ENCODE peak calls at places on chromosomes 11 and 22, in six cellular contexts. T is OCI-LY7, R is fibroblast of mammary gland, I is suprapubic skin, U is right atrium auricular region, X is endothelial cell of umbilical vein. Q is an unnamed sample.
A peak's percentile ranks its signal among the peaks of the same experiment; 100 is the strongest.

GRCh38 chr11:14542384-14542783 is 22.2 kb upstream of the PSMA1 start:
- DNase-seq in T (no peak), R (no peak), I (no peak), U (no peak), X (peak; percentile 37), Q (no peak)

GRCh38 chr22:31790240-31790639 is 36.4 kb downstream of the DEPDC5 start:
- DNase-seq in X (no peak), I (no peak), U (no peak), R (no peak), T (peak; percentile 83), Q (no peak)

GRCh38 chr22:26529345-26529744 is 17.1 kb upstream of the TFIP11 start:
- DNase-seq in T (no peak), I (no peak), R (peak; percentile 62), X (no peak), U (no peak), Q (no peak)

GRCh38 chr11:128469220-128469619 is 118.1 kb downstream of the ETS1 start:
- DNase-seq in I (no peak), T (peak; percentile 97), X (no peak), U (no peak), R (no peak), Q (no peak)

GRCh38 chr11:108967571-108967970 is 302.7 kb downstream of the DDX10 start:
- DNase-seq in R (no peak), I (no peak), X (no peak), T (no peak), U (no peak), Q (no peak)

GRCh38 chr11:111870887-111871692 is at the start of gene ALG9:
- DNase-seq in U (peak; percentile 76), I (peak; percentile 86), X (peak; percentile 87), R (peak; percentile 82), T (peak; percentile 79), Q (peak; percentile 90)

GRCh38 chr11:122422707-122423106 is 232.8 kb upstream of the UBASH3B start:
- DNase-seq in X (no peak), I (no peak), R (peak; percentile 63), U (no peak), T (no peak), Q (no peak)

GRCh38 chr22:17381237-17381913 is 12.1 kb downstream of the CECR2 start:
- DNase-seq in U (no peak), T (no peak), R (no peak), I (no peak), X (no peak), Q (no peak)

GRCh38 chr11:67372993-67373915 is at the start of gene CLCF1:
- DNase-seq in R (peak; percentile 85), I (no peak), U (no peak), T (peak; percentile 60), X (no peak), Q (peak; percentile 89)

GRCh38 chr22:30262917-30263741 is 3.5 kb downstream of the OSM start:
- DNase-seq in R (peak; percentile 53), I (peak; percentile 87), T (peak; percentile 80), X (peak; percentile 57), U (peak; percentile 70), Q (peak; percentile 92)

GRCh38 chr11:28133146-28133545 is 25.0 kb downstream of the METTL15 start:
- DNase-seq in U (no peak), R (peak; percentile 36), X (no peak), T (no peak), I (no peak), Q (no peak)

GRCh38 chr11:127268956-127269355 is 268.4 kb upstream of the KIRREL3 start:
- DNase-seq in U (no peak), I (no peak), R (no peak), X (no peak), T (no peak), Q (no peak)

GRCh38 chr11:125224391-125225015 is 60.0 kb downstream of the PKNOX2 start:
- DNase-seq in R (peak; percentile 17), T (no peak), I (no peak), X (peak; percentile 45), U (peak; percentile 73), Q (no peak)

GRCh38 chr11:66068923-66069714 is 953 bp upstream of the PACS1 start:
- DNase-seq in U (peak; percentile 68), X (peak; percentile 63), I (no peak), T (peak; percentile 68), R (peak; percentile 64), Q (peak; percentile 86)

GRCh38 chr22:43222281-43222680 is 35.3 kb upstream of the TTLL12 start:
- DNase-seq in X (no peak), U (no peak), T (no peak), I (no peak), R (no peak), Q (no peak)

GRCh38 chr11:110249066-110249465 is 47.3 kb downstream of the RDX start:
- DNase-seq in U (no peak), T (no peak), X (no peak), R (peak; percentile 7), I (no peak), Q (no peak)

GRCh38 chr11:121082670-121083069 is 18.4 kb upstream of the TECTA start:
- DNase-seq in T (no peak), R (no peak), U (no peak), I (no peak), X (peak; percentile 17), Q (no peak)

GRCh38 chr11:131486937-131487336 is 116.5 kb downstream of the NTM start:
- DNase-seq in R (no peak), U (no peak), X (no peak), T (no peak), I (no peak), Q (no peak)

GRCh38 chr11:70432065-70432464 is 33.7 kb downstream of the CTTN start:
- DNase-seq in I (no peak), T (no peak), U (no peak), R (no peak), X (no peak), Q (no peak)

GRCh38 chr22:19343470-19343869 is 52.0 kb upstream of the CLTCL1 start:
- DNase-seq in I (no peak), X (no peak), T (no peak), R (no peak), U (no peak), Q (no peak)

GRCh38 chr22:19877626-19878339 is 23.1 kb upstream of the GNB1L start:
- DNase-seq in I (peak; percentile 64), R (peak; percentile 26), T (no peak), U (no peak), X (no peak), Q (no peak)

GRCh38 chr11:96162816-96163499 is 180.0 kb downstream of the MAML2 start:
- DNase-seq in U (no peak), R (peak; percentile 98), T (no peak), I (no peak), X (peak; percentile 93), Q (no peak)

GRCh38 chr11:104337273-104337672 is 173.3 kb upstream of the PDGFD start:
- DNase-seq in U (no peak), T (no peak), R (peak; percentile 11), X (no peak), I (no peak), Q (no peak)

GRCh38 chr11:111231836-111232235 is 13.7 kb upstream of the POU2AF2 start:
- DNase-seq in X (no peak), T (no peak), R (peak; percentile 6), I (no peak), U (no peak), Q (no peak)

GRCh38 chr11:36012979-36013378 is 69.1 kb downstream of the LDLRAD3 start:
- DNase-seq in U (no peak), X (no peak), I (no peak), T (no peak), R (peak; percentile 55), Q (no peak)

DNA sequence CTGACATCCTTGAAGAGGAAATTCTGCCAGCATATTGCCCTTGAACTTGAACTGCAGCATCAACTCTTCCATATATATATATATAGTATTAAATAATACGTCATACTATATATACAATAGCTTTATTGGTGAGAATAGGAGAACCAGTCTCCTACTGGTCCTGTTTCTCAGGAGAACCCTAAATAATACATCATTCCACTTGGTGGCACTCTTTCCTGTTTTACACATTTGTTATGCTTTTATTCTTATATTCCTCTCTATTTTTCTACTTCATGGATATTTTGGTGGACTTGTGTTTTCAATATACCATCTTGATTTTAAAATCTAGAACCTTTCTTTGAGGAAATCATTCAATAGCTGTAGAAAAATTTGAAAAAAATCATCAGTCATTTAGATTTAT is 193.3 kb downstream of the TRPC6 start:
- DNase-seq in R (peak; percentile 35), X (no peak), T (peak; percentile 3), U (no peak), I (no peak), Q (no peak)
- TF ChIP-seq CTCF in R (peak; percentile 38), X (no peak), T (peak; percentile 58), U (peak; percentile 41), I (no peak), Q (peak; percentile 58)

GRCh38 chr22:36409911-36410756 is 22.4 kb upstream of the MYH9 start:
- DNase-seq in R (no peak), T (peak; percentile 93), U (peak; percentile 80), X (peak; percentile 60), I (peak; percentile 92), Q (no peak)

GRCh38 chr22:36415415-36416168 is 27.8 kb upstream of the MYH9 start:
- DNase-seq in T (no peak), U (no peak), R (peak; percentile 16), I (no peak), X (no peak), Q (no peak)

GRCh38 chr22:36417281-36417686 is 29.5 kb upstream of the MYH9 start:
- DNase-seq in R (peak; percentile 68), T (peak; percentile 45), U (no peak), X (no peak), I (no peak), Q (no peak)

GRCh38 chr22:36411589-36412258 is 24.0 kb upstream of the MYH9 start:
- DNase-seq in I (no peak), T (no peak), X (no peak), R (no peak), U (no peak), Q (no peak)

GRCh38 chr22:36413022-36413770 is 25.4 kb upstream of the MYH9 start:
- DNase-seq in X (no peak), I (no peak), R (no peak), T (no peak), U (no peak), Q (no peak)
- TF ChIP-seq CTCF in X (no peak), I (no peak), R (no peak), T (no peak), U (no peak), Q (no peak)

GRCh38 chr22:41535244-41535643 is 9.0 kb downstream of the POLR3H start:
- DNase-seq in T (no peak), I (no peak), U (no peak), R (no peak), X (no peak), Q (no peak)
- TF ChIP-seq CTCF in T (peak; percentile 50), I (no peak), U (no peak), R (peak; percentile 33), X (peak; percentile 32), Q (peak; percentile 34)

GRCh38 chr22:37126882-37127281 is 17.4 kb upstream of the TMPRSS6 start:
- DNase-seq in R (no peak), T (peak; percentile 20), I (no peak), U (no peak), X (no peak), Q (no peak)
- TF ChIP-seq CTCF in R (no peak), T (peak; percentile 65), I (no peak), U (no peak), X (peak; percentile 25), Q (peak; percentile 26)

GRCh38 chr22:49767355-49768062 is 60.2 kb downstream of the BRD1 start:
- DNase-seq in X (peak; percentile 64), T (peak; percentile 72), U (no peak), R (peak; percentile 63), I (peak; percentile 54), Q (no peak)
- TF ChIP-seq CTCF in X (peak; percentile 60), T (peak; percentile 98), U (peak; percentile 66), R (peak; percentile 87), I (peak; percentile 6), Q (peak; percentile 56)

GRCh38 chr22:29172216-29172615 is 33.5 kb upstream of the EMID1 start:
- DNase-seq in T (no peak), I (no peak), X (no peak), U (no peak), R (no peak), Q (no peak)
- TF ChIP-seq CTCF in T (no peak), I (no peak), X (no peak), U (no peak), R (no peak), Q (no peak)

Q was measured in osteocyte.